ENCODE peak calls at places on chromosomes 5 and 9, in ten cellular contexts. One of them, this sample, is unnamed.

GRCh38 chr5:34577267-34577666 is 78.9 kb upstream of the RAI14 start:
- DNase-seq in fibroblast of lung: peak
- DNase-seq in CD4-positive, alpha-beta memory T cell: no peak
- DNase-seq in PC-3: no peak
- DNase-seq in cardiac muscle cell: no peak
- DNase-seq in Caco-2: no peak
- DNase-seq in esophagus squamous epithelium: no peak
- DNase-seq in upper lobe of left lung: no peak
- DNase-seq in tibial nerve: no peak
- DNase-seq in psoas muscle: no peak
- DNase-seq in this sample: no peak

GRCh38 chr5:178324481-178325310 is 92.1 kb upstream of the PHYKPL start:
- DNase-seq in tibial nerve: no peak
- DNase-seq in psoas muscle: peak
- DNase-seq in upper lobe of left lung: no peak
- DNase-seq in esophagus squamous epithelium: no peak
- DNase-seq in cardiac muscle cell: no peak
- DNase-seq in Caco-2: no peak
- DNase-seq in CD4-positive, alpha-beta memory T cell: no peak
- DNase-seq in fibroblast of lung: no peak
- DNase-seq in PC-3: no peak
- DNase-seq in this sample: peak

GRCh38 chr5:160646033-160646432 is 206.0 kb downstream of the ATP10B start:
- DNase-seq in fibroblast of lung: no peak
- DNase-seq in psoas muscle: no peak
- DNase-seq in Caco-2: no peak
- DNase-seq in esophagus squamous epithelium: no peak
- DNase-seq in PC-3: no peak
- DNase-seq in upper lobe of left lung: no peak
- DNase-seq in tibial nerve: no peak
- DNase-seq in CD4-positive, alpha-beta memory T cell: no peak
- DNase-seq in cardiac muscle cell: no peak
- DNase-seq in this sample: no peak

GRCh38 chr5:149666212-149666852 is 63.8 kb upstream of the PPARGC1B start:
- DNase-seq in fibroblast of lung: peak
- DNase-seq in esophagus squamous epithelium: no peak
- DNase-seq in upper lobe of left lung: no peak
- DNase-seq in PC-3: peak
- DNase-seq in psoas muscle: no peak
- DNase-seq in CD4-positive, alpha-beta memory T cell: no peak
- DNase-seq in cardiac muscle cell: no peak
- DNase-seq in Caco-2: no peak
- DNase-seq in tibial nerve: no peak
- DNase-seq in this sample: no peak

GRCh38 chr9:35682520-35682919 is 7.2 kb downstream of the TPM2 start:
- DNase-seq in cardiac muscle cell: peak
- DNase-seq in esophagus squamous epithelium: no peak
- DNase-seq in fibroblast of lung: no peak
- DNase-seq in CD4-positive, alpha-beta memory T cell: no peak
- DNase-seq in upper lobe of left lung: peak
- DNase-seq in tibial nerve: no peak
- DNase-seq in psoas muscle: no peak
- DNase-seq in Caco-2: no peak
- DNase-seq in PC-3: no peak
- DNase-seq in this sample: no peak

GRCh38 chr5:16924201-16924600 is 11.9 kb downstream of the MYO10 start:
- DNase-seq in upper lobe of left lung: no peak
- DNase-seq in Caco-2: no peak
- DNase-seq in cardiac muscle cell: no peak
- DNase-seq in psoas muscle: no peak
- DNase-seq in PC-3: no peak
- DNase-seq in tibial nerve: no peak
- DNase-seq in fibroblast of lung: no peak
- DNase-seq in CD4-positive, alpha-beta memory T cell: no peak
- DNase-seq in esophagus squamous epithelium: no peak
- DNase-seq in this sample: no peak

GRCh38 chr5:64635056-64635686 is 55.1 kb upstream of the SHISAL2B start:
- DNase-seq in fibroblast of lung: peak
- DNase-seq in Caco-2: no peak
- DNase-seq in PC-3: peak
- DNase-seq in tibial nerve: no peak
- DNase-seq in psoas muscle: no peak
- DNase-seq in upper lobe of left lung: no peak
- DNase-seq in CD4-positive, alpha-beta memory T cell: peak
- DNase-seq in esophagus squamous epithelium: no peak
- DNase-seq in cardiac muscle cell: peak
- DNase-seq in this sample: peak

GRCh38 chr5:14115323-14115895 is 27.7 kb upstream of the TRIO start:
- DNase-seq in upper lobe of left lung: no peak
- DNase-seq in cardiac muscle cell: no peak
- DNase-seq in tibial nerve: no peak
- DNase-seq in esophagus squamous epithelium: no peak
- DNase-seq in fibroblast of lung: no peak
- DNase-seq in CD4-positive, alpha-beta memory T cell: no peak
- DNase-seq in PC-3: no peak
- DNase-seq in Caco-2: no peak
- DNase-seq in psoas muscle: no peak
- DNase-seq in this sample: no peak

GRCh38 chr5:54904425-54904824 is 81.0 kb downstream of the ESM1 start:
- DNase-seq in cardiac muscle cell: peak
- DNase-seq in CD4-positive, alpha-beta memory T cell: no peak
- DNase-seq in Caco-2: no peak
- DNase-seq in esophagus squamous epithelium: no peak
- DNase-seq in fibroblast of lung: peak
- DNase-seq in upper lobe of left lung: no peak
- DNase-seq in psoas muscle: no peak
- DNase-seq in PC-3: peak
- DNase-seq in tibial nerve: no peak
- DNase-seq in this sample: no peak

GRCh38 chr9:109507421-109507838 is 9.3 kb upstream of the PTPN3 start:
- DNase-seq in esophagus squamous epithelium: no peak
- DNase-seq in cardiac muscle cell: no peak
- DNase-seq in Caco-2: peak
- DNase-seq in tibial nerve: no peak
- DNase-seq in psoas muscle: peak
- DNase-seq in PC-3: peak
- DNase-seq in fibroblast of lung: peak
- DNase-seq in upper lobe of left lung: no peak
- DNase-seq in CD4-positive, alpha-beta memory T cell: no peak
- DNase-seq in this sample: no peak

GRCh38 chr5:59069438-59070079 is 486.7 kb downstream of the RAB3C start:
- DNase-seq in upper lobe of left lung: no peak
- DNase-seq in cardiac muscle cell: no peak
- DNase-seq in fibroblast of lung: peak
- DNase-seq in Caco-2: no peak
- DNase-seq in PC-3: peak
- DNase-seq in psoas muscle: no peak
- DNase-seq in CD4-positive, alpha-beta memory T cell: no peak
- DNase-seq in tibial nerve: no peak
- DNase-seq in esophagus squamous epithelium: no peak
- DNase-seq in this sample: no peak

GRCh38 chr9:1768561-1768960 is 246.6 kb upstream of the SMARCA2 start:
- DNase-seq in upper lobe of left lung: no peak
- DNase-seq in psoas muscle: no peak
- DNase-seq in Caco-2: no peak
- DNase-seq in tibial nerve: no peak
- DNase-seq in CD4-positive, alpha-beta memory T cell: no peak
- DNase-seq in esophagus squamous epithelium: no peak
- DNase-seq in PC-3: no peak
- DNase-seq in cardiac muscle cell: no peak
- DNase-seq in fibroblast of lung: no peak
- DNase-seq in this sample: no peak

GRCh38 chr5:13814293-13814692 is 130.2 kb downstream of the DNAH5 start:
- DNase-seq in cardiac muscle cell: no peak
- DNase-seq in upper lobe of left lung: no peak
- DNase-seq in psoas muscle: no peak
- DNase-seq in esophagus squamous epithelium: no peak
- DNase-seq in CD4-positive, alpha-beta memory T cell: no peak
- DNase-seq in tibial nerve: no peak
- DNase-seq in Caco-2: no peak
- DNase-seq in PC-3: peak
- DNase-seq in fibroblast of lung: peak
- DNase-seq in this sample: no peak

DNA sequence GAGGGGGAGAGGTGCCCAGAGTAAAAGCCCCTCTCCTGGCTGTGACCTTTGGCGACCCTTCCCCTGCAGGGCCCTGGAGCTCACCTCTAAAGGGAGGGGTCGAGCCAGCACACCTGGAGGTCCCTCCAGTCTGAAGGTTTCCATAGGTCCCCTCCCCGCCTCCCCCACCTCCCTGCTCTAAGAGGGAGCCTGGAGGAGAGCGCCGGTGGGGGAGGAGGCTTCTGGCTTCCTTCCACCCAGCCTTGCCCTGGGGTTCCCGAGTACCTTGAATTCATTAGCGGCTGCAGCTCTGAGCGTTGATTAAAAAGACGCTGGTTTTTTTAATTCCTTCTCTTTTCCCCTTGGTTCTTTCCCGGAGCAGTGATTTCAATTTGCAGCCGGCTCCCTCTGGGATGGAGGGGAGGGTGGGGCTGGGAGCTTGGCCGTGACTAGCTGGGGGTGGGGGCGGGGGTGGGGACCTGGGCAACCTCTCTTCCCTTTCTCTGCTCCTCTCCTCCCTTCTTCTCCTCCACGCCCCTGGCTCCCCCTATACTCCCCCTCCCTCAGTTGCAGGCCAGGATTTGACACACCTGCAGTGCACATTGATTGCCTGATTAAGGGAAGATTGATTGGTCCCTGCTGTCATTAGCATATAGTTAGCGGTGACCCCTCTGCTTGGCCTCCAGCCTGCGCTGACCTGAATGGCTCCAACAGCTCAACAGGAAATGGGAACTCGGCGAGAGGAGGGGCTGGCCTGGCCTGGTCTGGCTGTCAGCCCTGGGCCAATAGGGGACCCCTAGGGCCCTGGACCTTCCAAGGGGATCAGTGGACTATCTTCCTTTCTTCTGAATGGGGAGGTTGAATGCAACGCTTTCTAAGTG is 67.5 kb upstream of the RAPGEF1 start:
- DNase-seq in cardiac muscle cell: peak
- DNase-seq in psoas muscle: no peak
- DNase-seq in esophagus squamous epithelium: no peak
- DNase-seq in tibial nerve: no peak
- DNase-seq in fibroblast of lung: no peak
- DNase-seq in Caco-2: no peak
- DNase-seq in PC-3: no peak
- DNase-seq in CD4-positive, alpha-beta memory T cell: no peak
- DNase-seq in upper lobe of left lung: no peak
- DNase-seq in this sample: no peak
- H3K4me3 ChIP-seq in cardiac muscle cell: no peak
- H3K4me3 ChIP-seq in psoas muscle: no peak
- H3K4me3 ChIP-seq in esophagus squamous epithelium: no peak
- H3K4me3 ChIP-seq in tibial nerve: no peak
- H3K4me3 ChIP-seq in fibroblast of lung: no peak
- H3K4me3 ChIP-seq in Caco-2: no peak
- H3K4me3 ChIP-seq in PC-3: no peak
- H3K4me3 ChIP-seq in CD4-positive, alpha-beta memory T cell: no peak
- H3K4me3 ChIP-seq in upper lobe of left lung: no peak
- H3K4me3 ChIP-seq in this sample: no peak

GRCh38 chr9:106921341-106921899 is 58.5 kb downstream of the ZNF462 start:
- DNase-seq in cardiac muscle cell: peak
- DNase-seq in CD4-positive, alpha-beta memory T cell: peak
- DNase-seq in upper lobe of left lung: no peak
- DNase-seq in fibroblast of lung: peak
- DNase-seq in psoas muscle: no peak
- DNase-seq in tibial nerve: no peak
- DNase-seq in PC-3: no peak
- DNase-seq in esophagus squamous epithelium: no peak
- DNase-seq in Caco-2: peak
- DNase-seq in this sample: no peak
- H3K4me3 ChIP-seq in cardiac muscle cell: no peak
- H3K4me3 ChIP-seq in CD4-positive, alpha-beta memory T cell: no peak
- H3K4me3 ChIP-seq in upper lobe of left lung: no peak
- H3K4me3 ChIP-seq in fibroblast of lung: peak
- H3K4me3 ChIP-seq in psoas muscle: peak
- H3K4me3 ChIP-seq in tibial nerve: no peak
- H3K4me3 ChIP-seq in PC-3: no peak
- H3K4me3 ChIP-seq in esophagus squamous epithelium: no peak
- H3K4me3 ChIP-seq in Caco-2: peak
- H3K4me3 ChIP-seq in this sample: no peak

DNA sequence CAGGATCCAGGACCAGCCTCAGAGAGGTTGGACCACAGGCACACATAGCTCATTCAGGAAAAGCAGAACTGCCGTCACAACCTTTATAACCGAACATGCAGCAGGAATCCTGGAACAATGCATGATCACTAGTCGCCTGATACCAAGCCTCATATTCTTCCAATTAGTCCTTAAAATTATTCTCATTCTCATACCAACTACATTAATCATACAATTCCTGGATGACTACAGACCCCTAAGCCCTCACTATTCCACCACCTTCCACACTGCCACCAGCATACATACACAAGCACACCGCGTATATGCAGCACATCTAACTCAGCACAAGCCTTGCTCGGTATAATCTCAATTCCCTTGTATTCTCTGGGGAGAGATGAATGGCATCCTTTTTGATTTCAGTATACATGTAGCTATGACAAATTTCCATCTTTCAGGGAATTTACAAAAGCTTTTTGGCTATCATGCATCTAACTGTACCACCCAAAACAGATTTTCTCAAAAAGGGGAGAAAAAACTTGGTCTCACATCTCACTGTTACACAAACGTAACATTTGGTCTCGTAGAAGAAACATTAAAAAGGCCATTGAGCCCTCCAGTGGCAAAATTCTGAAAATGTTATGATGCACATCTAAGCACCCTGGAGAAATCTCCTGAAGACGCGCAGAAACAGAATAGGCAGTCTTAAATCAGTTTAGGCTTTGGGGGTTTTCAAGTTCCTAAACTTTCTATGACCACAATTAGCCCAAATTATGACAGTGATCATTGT is 46.2 kb downstream of the MCTP1 start:
- DNase-seq in psoas muscle: no peak
- DNase-seq in fibroblast of lung: peak
- DNase-seq in upper lobe of left lung: no peak
- DNase-seq in Caco-2: no peak
- DNase-seq in PC-3: peak
- DNase-seq in esophagus squamous epithelium: no peak
- DNase-seq in CD4-positive, alpha-beta memory T cell: no peak
- DNase-seq in tibial nerve: no peak
- DNase-seq in cardiac muscle cell: peak
- DNase-seq in this sample: no peak
- H3K4me3 ChIP-seq in psoas muscle: no peak
- H3K4me3 ChIP-seq in fibroblast of lung: no peak
- H3K4me3 ChIP-seq in upper lobe of left lung: no peak
- H3K4me3 ChIP-seq in Caco-2: no peak
- H3K4me3 ChIP-seq in PC-3: no peak
- H3K4me3 ChIP-seq in esophagus squamous epithelium: no peak
- H3K4me3 ChIP-seq in CD4-positive, alpha-beta memory T cell: no peak
- H3K4me3 ChIP-seq in tibial nerve: no peak
- H3K4me3 ChIP-seq in cardiac muscle cell: no peak
- H3K4me3 ChIP-seq in this sample: no peak

DNA sequence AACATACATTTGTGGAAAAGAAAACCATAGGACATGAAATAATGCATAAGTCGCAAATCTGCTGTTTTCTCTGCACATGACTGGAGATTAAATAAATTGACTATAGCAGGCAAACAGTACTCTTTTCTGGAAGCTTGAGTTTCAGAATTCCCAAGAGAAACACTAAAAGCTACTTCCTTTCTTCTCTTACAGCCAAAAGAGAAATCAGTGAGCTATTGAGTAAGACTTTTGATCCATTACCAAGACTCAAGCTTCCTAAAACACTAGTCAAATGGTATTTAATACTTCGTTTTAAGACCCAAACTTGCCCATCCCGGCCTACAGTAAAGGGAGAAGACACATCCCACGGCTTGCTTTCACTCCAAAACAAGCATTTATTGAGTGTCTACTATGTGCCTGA is 335.8 kb upstream of the PUM3 start:
- DNase-seq in PC-3: no peak
- DNase-seq in CD4-positive, alpha-beta memory T cell: no peak
- DNase-seq in psoas muscle: no peak
- DNase-seq in fibroblast of lung: no peak
- DNase-seq in tibial nerve: no peak
- DNase-seq in esophagus squamous epithelium: no peak
- DNase-seq in upper lobe of left lung: no peak
- DNase-seq in cardiac muscle cell: no peak
- DNase-seq in Caco-2: no peak
- DNase-seq in this sample: no peak
- H3K4me3 ChIP-seq in PC-3: no peak
- H3K4me3 ChIP-seq in CD4-positive, alpha-beta memory T cell: no peak
- H3K4me3 ChIP-seq in psoas muscle: no peak
- H3K4me3 ChIP-seq in fibroblast of lung: no peak
- H3K4me3 ChIP-seq in tibial nerve: no peak
- H3K4me3 ChIP-seq in esophagus squamous epithelium: no peak
- H3K4me3 ChIP-seq in upper lobe of left lung: no peak
- H3K4me3 ChIP-seq in cardiac muscle cell: no peak
- H3K4me3 ChIP-seq in Caco-2: no peak
- H3K4me3 ChIP-seq in this sample: no peak

This sample was measured in GM12864.